ENCODE peak calls at places on chromosomes 12 and 14, in nine cellular contexts. G, R, V, U, H, X, P, W and Z are unnamed samples.

GRCh38 chr12:31518680-31519227 is 72.2 kb downstream of the DENND5B start:
- DNase-seq in G (peak; percentile 95), R (peak; percentile 99), V (peak; percentile 78), U (peak; percentile 97), H (no peak), X (no peak), P (peak; percentile 100), W (peak; percentile 97), Z (peak; percentile 75)

GRCh38 chr12:30822385-30823139 is 67.8 kb upstream of the CAPRIN2 start:
- DNase-seq in G (no peak), R (peak; percentile 79), V (peak; percentile 72), U (peak; percentile 22), H (peak; percentile 17), X (peak; percentile 89), P (peak; percentile 40), W (peak; percentile 52), Z (no peak)

GRCh38 chr12:56261503-56262230 is 3.5 kb upstream of the ANKRD52 start:
- DNase-seq in G (peak; percentile 87), R (peak; percentile 91), V (no peak), U (peak; percentile 76), H (no peak), X (no peak), P (peak; percentile 70), W (peak; percentile 95), Z (peak; percentile 39)

GRCh38 chr14:30559638-30560071 is 697 bp downstream of the G2E3 start:
- DNase-seq in G (peak; percentile 54), R (peak; percentile 64), V (peak; percentile 34), U (peak; percentile 38), H (no peak), X (no peak), P (peak; percentile 34), W (no peak), Z (no peak)

GRCh38 chr12:3743803-3744202 is 9.1 kb downstream of the CRACR2A start:
- DNase-seq in G (no peak), R (peak; percentile 44), V (no peak), U (no peak), H (no peak), X (no peak), P (peak; percentile 76), W (no peak), Z (no peak)

GRCh38 chr14:50823051-50823762 is 7.8 kb downstream of the NIN start:
- DNase-seq in G (peak; percentile 25), R (peak; percentile 79), V (no peak), U (no peak), H (no peak), X (no peak), P (peak; percentile 30), W (no peak), Z (no peak)

GRCh38 chr12:45483571-45483970 is 245.9 kb upstream of the ARID2 start:
- DNase-seq in G (peak; percentile 4), R (peak; percentile 11), V (no peak), U (no peak), H (no peak), X (no peak), P (no peak), W (no peak), Z (no peak)

GRCh38 chr14:23094666-23095195 is at the start of gene ACIN1:
- DNase-seq in G (peak; percentile 70), R (peak; percentile 90), V (no peak), U (peak; percentile 81), H (peak; percentile 68), X (peak; percentile 98), P (peak; percentile 78), W (peak; percentile 91), Z (peak; percentile 20)

GRCh38 chr14:20841096-20841495 is 38.5 kb upstream of the RNASE1 start:
- DNase-seq in G (no peak), R (no peak), V (no peak), U (peak; percentile 20), H (no peak), X (no peak), P (no peak), W (no peak), Z (no peak)

GRCh38 chr12:11729008-11729407 is 79.5 kb downstream of the ETV6 start:
- DNase-seq in G (peak; percentile 12), R (no peak), V (no peak), U (peak; percentile 56), H (no peak), X (no peak), P (no peak), W (no peak), Z (no peak)

DNA sequence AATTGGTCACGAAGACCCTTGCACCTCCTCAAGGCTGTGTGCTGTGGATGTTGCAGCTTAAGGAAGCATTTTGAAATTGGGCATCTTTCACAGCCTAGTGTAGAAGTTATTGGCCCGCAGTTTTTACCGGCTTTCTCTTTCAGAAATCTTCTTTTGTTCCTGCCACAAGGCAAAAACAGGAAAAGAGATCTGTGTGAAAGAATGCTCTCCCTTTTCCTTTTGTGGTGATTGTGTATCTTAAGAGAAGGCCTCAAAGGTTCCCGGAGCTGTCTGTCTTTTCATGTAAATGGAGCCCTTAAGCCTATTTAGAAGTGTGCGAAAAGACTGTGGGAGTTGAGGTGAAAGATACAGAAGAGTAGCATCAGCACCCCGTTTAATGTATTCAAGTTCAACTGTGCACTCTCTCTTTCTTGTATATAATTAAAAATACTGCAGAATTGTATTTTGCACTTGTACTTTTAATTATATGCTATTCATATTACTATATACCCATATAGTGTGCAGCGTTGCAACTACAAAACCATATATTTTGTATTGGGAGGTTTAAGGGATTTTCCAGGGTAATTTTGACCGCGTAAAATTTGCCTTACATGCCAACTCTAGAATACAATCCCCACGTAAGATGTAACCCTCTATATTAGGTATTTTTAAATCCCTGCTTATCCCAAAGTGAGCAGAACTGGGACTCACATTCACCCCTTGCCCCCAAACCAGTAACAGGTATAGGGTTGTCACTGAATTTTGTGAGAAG is 441.7 kb downstream of the RAD51B start:
- DNase-seq in G (no peak), R (no peak), V (peak; percentile 91), U (no peak), H (no peak), X (no peak), P (no peak), W (no peak), Z (no peak)
- H3K27ac ChIP-seq in G (no peak overlapping the region), R (no peak overlapping the region), V (peak overlapping the region; percentile 96), U (no peak overlapping the region), H (peak overlapping the region; percentile 54), X (no peak overlapping the region), P (no peak overlapping the region), W (peak overlapping the region; percentile 50), Z (no peak overlapping the region)

GRCh38 chr14:93120522-93120921 is 4.8 kb upstream of the ITPK1 start:
- DNase-seq in G (no peak), R (no peak), V (no peak), U (no peak), H (no peak), X (no peak), P (no peak), W (no peak), Z (no peak)

GRCh38 chr14:93116676-93117200 is 1.0 kb upstream of the ITPK1 start:
- DNase-seq in G (no peak), R (peak; percentile 19), V (no peak), U (no peak), H (no peak), X (no peak), P (no peak), W (no peak), Z (no peak)

GRCh38 chr14:93126124-93126523 is 10.4 kb upstream of the ITPK1 start:
- DNase-seq in G (no peak), R (no peak), V (no peak), U (no peak), H (no peak), X (no peak), P (no peak), W (no peak), Z (no peak)

GRCh38 chr14:93122820-93123219 is 7.1 kb upstream of the ITPK1 start:
- DNase-seq in G (no peak), R (no peak), V (no peak), U (no peak), H (no peak), X (peak; percentile 85), P (no peak), W (no peak), Z (no peak)

DNA sequence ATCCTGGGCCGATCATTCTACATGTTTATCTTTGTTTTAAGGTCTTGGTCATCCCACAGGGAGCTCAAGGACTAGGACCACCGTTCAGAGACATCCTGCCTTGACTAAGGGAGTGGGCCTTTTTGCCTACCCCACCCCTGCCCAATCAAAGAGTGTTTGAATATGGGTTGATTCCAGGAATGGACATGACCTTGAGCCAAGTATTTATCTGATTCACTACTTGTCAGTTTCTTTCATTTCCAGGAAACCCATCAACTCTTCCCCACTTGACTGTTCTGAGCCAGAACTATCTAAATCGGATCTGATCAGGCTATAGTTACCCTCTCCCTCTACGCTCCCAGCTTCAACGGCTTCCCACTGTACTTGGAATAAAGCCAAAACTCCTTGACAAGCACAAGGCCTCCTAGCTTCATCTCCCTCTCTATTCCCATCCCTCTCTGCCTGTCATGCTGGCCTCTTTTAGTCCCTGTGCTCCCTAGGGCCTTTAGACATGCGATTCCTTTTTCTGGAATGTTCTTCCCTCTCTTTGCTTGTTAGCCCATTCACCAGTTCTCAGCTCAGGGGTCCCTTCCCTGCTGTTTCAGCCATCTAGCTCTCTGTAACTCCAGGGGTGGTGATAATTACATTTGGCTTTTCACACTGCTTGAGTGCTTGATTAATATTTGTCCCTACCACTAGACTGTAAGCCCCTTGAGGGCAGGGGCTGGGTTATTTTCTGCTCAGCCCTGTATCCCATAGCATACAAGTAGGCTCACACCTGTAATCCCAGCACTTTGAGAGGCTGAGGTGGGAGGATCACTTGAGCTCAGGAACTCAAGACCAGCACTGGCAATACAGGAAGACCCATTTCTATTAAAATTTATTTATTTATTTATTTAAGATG is 5.5 kb upstream of the ITPK1 start:
- DNase-seq in G (no peak), R (no peak), V (no peak), U (no peak), H (no peak), X (no peak), P (no peak), W (no peak), Z (no peak)
- H3K27ac ChIP-seq in G (no peak overlapping the region), R (no peak overlapping the region), V (no peak overlapping the region), U (no peak overlapping the region), H (no peak overlapping the region), X (no peak overlapping the region), P (no peak overlapping the region), W (no peak overlapping the region), Z (no peak overlapping the region)

DNA sequence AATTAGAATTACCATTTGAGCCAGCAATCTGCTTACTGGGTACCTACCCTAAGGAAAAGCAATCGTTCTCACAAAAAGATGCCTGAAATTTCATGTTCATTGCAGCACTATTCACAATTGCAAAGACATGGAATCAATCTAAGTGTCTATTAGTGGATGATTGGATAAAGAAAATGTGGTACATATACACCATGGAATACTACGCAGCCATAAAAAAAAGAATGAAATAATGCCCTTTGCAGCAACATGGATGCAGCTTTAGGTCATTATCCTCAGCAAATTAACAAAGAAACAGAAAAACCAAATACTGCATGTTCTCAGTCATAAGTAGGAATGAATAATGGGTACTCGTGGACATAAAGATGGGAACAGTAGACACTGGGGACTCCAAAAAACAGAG is 89.8 kb upstream of the MAP1LC3B2 start:
- DNase-seq in G (no peak), R (no peak), V (no peak), U (no peak), H (no peak), X (no peak), P (no peak), W (no peak), Z (no peak)
- H3K27ac ChIP-seq in G (no peak overlapping the region), R (no peak overlapping the region), V (no peak overlapping the region), U (no peak overlapping the region), H (no peak overlapping the region), X (no peak overlapping the region), P (no peak overlapping the region), W (no peak overlapping the region), Z (no peak overlapping the region)

DNA sequence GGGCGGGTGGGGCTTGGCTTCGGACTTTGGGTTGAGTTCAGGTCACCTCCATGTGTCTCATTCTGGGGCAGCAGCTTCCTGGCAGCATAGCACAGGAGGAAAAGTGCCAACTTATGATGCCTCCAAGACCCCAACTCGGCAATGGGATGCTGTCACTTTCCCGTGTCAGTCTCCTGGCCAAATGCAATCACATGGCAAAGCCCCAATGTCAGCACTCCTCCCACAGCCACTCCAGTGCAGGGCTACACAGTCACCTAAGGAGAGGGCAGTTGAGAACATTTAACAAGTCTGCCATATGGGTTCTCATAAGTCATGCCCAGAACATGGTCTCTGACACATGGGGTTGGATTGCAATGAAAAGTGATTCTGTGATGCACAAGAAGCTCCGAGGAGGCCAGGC is 26.7 kb downstream of the ELK3 start:
- DNase-seq in G (no peak), R (peak; percentile 80), V (no peak), U (peak; percentile 71), H (no peak), X (no peak), P (peak; percentile 42), W (no peak), Z (peak; percentile 64)
- H3K27ac ChIP-seq in G (peak overlapping the region; percentile 98), R (peak overlapping the region; percentile 93), V (no peak overlapping the region), U (peak overlapping the region; percentile 100), H (no peak overlapping the region), X (no peak overlapping the region), P (peak overlapping the region; percentile 92), W (peak overlapping the region; percentile 98), Z (peak overlapping the region; percentile 100)